ENCODE peak calls at places on chromosome 19, in eight cellular contexts. P is glutamatergic neuron, O is germinal center, X is B cell, I is caudate nucleus, E is AG08396, V is H9, M is EH. A is an unnamed sample.

GRCh38 chr19:32061304-32061703 is 284.1 kb upstream of the ZNF507 start:
- DNase-seq in P (no peak), O (no peak), X (no peak), I (no peak), E (no peak), V (no peak), M (no peak), A (no peak)

GRCh38 chr19:11699931-11700794 is 38.6 kb downstream of the ZNF823 start:
- DNase-seq in P (no peak), O (peak), X (no peak), I (no peak), E (peak), V (no peak), M (peak), A (no peak)

GRCh38 chr19:3631053-3631861 is 4.7 kb upstream of the CACTIN start:
- DNase-seq in P (no peak), O (no peak), X (no peak), I (no peak), E (no peak), V (no peak), M (no peak), A (no peak)

GRCh38 chr19:50224986-50225747 is 21.7 kb downstream of the MYH14 start:
- DNase-seq in P (no peak), O (no peak), X (no peak), I (peak), E (no peak), V (no peak), M (no peak), A (no peak)

GRCh38 chr19:15479391-15480345 is at the start of gene PGLYRP2:
- DNase-seq in P (no peak), O (no peak), X (no peak), I (peak), E (no peak), V (peak), M (peak), A (no peak)

GRCh38 chr19:2815923-2816322 is 3.7 kb upstream of the ZNF554 start:
- DNase-seq in P (no peak), O (no peak), X (no peak), I (no peak), E (peak), V (no peak), M (no peak), A (no peak)

GRCh38 chr19:54133312-54133956 is 4.1 kb upstream of the CNOT3 start:
- DNase-seq in P (no peak), O (no peak), X (no peak), I (no peak), E (no peak), V (peak), M (no peak), A (no peak)

GRCh38 chr19:4652075-4652474 is 12.8 kb downstream of the TNFAIP8L1 start:
- DNase-seq in P (no peak), O (no peak), X (no peak), I (no peak), E (no peak), V (no peak), M (no peak), A (no peak)

GRCh38 chr19:35868172-35868822 is at the start of gene APLP1:
- DNase-seq in P (peak), O (peak), X (no peak), I (peak), E (peak), V (peak), M (peak), A (peak)

GRCh38 chr19:18809149-18809978 is 18.3 kb upstream of the COMP start:
- DNase-seq in P (no peak), O (no peak), X (no peak), I (no peak), E (no peak), V (no peak), M (peak), A (no peak)

GRCh38 chr19:11458236-11458900 is 22.5 kb downstream of the ELAVL3 start:
- DNase-seq in P (no peak), O (no peak), X (no peak), I (no peak), E (no peak), V (no peak), M (no peak), A (no peak)

GRCh38 chr19:8336665-8337064 is 6.4 kb downstream of the KANK3 start:
- DNase-seq in P (no peak), O (no peak), X (no peak), I (no peak), E (no peak), V (no peak), M (no peak), A (no peak)

GRCh38 chr19:10915511-10916091 is 12.8 kb downstream of the YIPF2 start:
- DNase-seq in P (peak), O (no peak), X (no peak), I (no peak), E (peak), V (peak), M (peak), A (no peak)

GRCh38 chr19:8030906-8031305 is 21.7 kb upstream of the CCL25 start:
- DNase-seq in P (no peak), O (no peak), X (no peak), I (no peak), E (no peak), V (no peak), M (peak), A (no peak)

GRCh38 chr19:7348587-7349230 is at the start of gene ARHGEF18:
- DNase-seq in P (no peak), O (peak), X (peak), I (no peak), E (no peak), V (no peak), M (no peak), A (peak)

GRCh38 chr19:45630463-45630862 is 8.7 kb downstream of the EML2 start:
- DNase-seq in P (no peak), O (no peak), X (no peak), I (no peak), E (peak), V (no peak), M (peak), A (peak)

GRCh38 chr19:10773969-10774368 is 56.1 kb downstream of the DNM2 start:
- DNase-seq in P (no peak), O (no peak), X (no peak), I (no peak), E (no peak), V (no peak), M (no peak), A (no peak)

GRCh38 chr19:42548545-42548944 is 20.3 kb upstream of the CEACAM1 start:
- DNase-seq in P (no peak), O (no peak), X (no peak), I (no peak), E (no peak), V (no peak), M (peak), A (no peak)

GRCh38 chr19:12984683-12985048 is 10.6 kb upstream of the NFIX start:
- DNase-seq in P (peak), O (no peak), X (no peak), I (no peak), E (no peak), V (peak), M (no peak), A (no peak)

GRCh38 chr19:5801796-5802616 is 2.9 kb upstream of the NRTN start:
- DNase-seq in P (peak), O (no peak), X (no peak), I (no peak), E (no peak), V (peak), M (peak), A (no peak)